ENCODE peak calls at places on chromosomes 5 and 9, in five cellular contexts. One of them, this sample, is unnamed. For H3K36me3, the result is how much of the 10 kb centered on the place peaks cover.

GRCh38 chr9:117247271-117247670 is 167.6 kb downstream of the ASTN2 start:
- DNase-seq in Peyer's patch: no peak
- DNase-seq in gastrocnemius medialis: no peak
- DNase-seq in stomach: no peak
- DNase-seq in right lobe of liver: no peak
- DNase-seq in this sample: no peak

GRCh38 chr5:82666312-82666711 is 388.2 kb upstream of the RPS23 start:
- DNase-seq in Peyer's patch: no peak
- DNase-seq in gastrocnemius medialis: no peak
- DNase-seq in stomach: no peak
- DNase-seq in right lobe of liver: no peak
- DNase-seq in this sample: no peak

GRCh38 chr9:17656889-17657288 is 78.0 kb downstream of the SH3GL2 start:
- DNase-seq in Peyer's patch: no peak
- DNase-seq in gastrocnemius medialis: no peak
- DNase-seq in stomach: no peak
- DNase-seq in right lobe of liver: no peak
- DNase-seq in this sample: no peak

GRCh38 chr5:80569961-80570786 is at the start of gene ANKRD34B:
- DNase-seq in Peyer's patch: no peak
- DNase-seq in gastrocnemius medialis: no peak
- DNase-seq in stomach: no peak
- DNase-seq in right lobe of liver: peak
- DNase-seq in this sample: no peak

GRCh38 chr9:35811364-35812024 is 568 bp downstream of the SPAG8 start:
- DNase-seq in Peyer's patch: no peak
- DNase-seq in gastrocnemius medialis: peak
- DNase-seq in stomach: peak
- DNase-seq in right lobe of liver: peak
- DNase-seq in this sample: no peak

GRCh38 chr5:129245489-129245888 is 150.9 kb downstream of the ISOC1 start:
- DNase-seq in Peyer's patch: no peak
- DNase-seq in gastrocnemius medialis: no peak
- DNase-seq in stomach: no peak
- DNase-seq in right lobe of liver: no peak
- DNase-seq in this sample: no peak

GRCh38 chr9:95268681-95269080 is 48.8 kb downstream of the FANCC start:
- DNase-seq in Peyer's patch: no peak
- DNase-seq in gastrocnemius medialis: no peak
- DNase-seq in stomach: no peak
- DNase-seq in right lobe of liver: peak
- DNase-seq in this sample: no peak

GRCh38 chr9:5574998-5575397 is 53.9 kb upstream of the RIC1 start:
- DNase-seq in Peyer's patch: no peak
- DNase-seq in gastrocnemius medialis: no peak
- DNase-seq in stomach: no peak
- DNase-seq in right lobe of liver: no peak
- DNase-seq in this sample: no peak

GRCh38 chr9:97966493-97966892 is 16.6 kb upstream of the ANP32B start:
- DNase-seq in Peyer's patch: no peak
- DNase-seq in gastrocnemius medialis: no peak
- DNase-seq in stomach: no peak
- DNase-seq in right lobe of liver: no peak
- DNase-seq in this sample: no peak

GRCh38 chr5:148791696-148792095 is 34.7 kb upstream of the ADRB2 start:
- DNase-seq in Peyer's patch: no peak
- DNase-seq in gastrocnemius medialis: no peak
- DNase-seq in stomach: no peak
- DNase-seq in right lobe of liver: no peak
- DNase-seq in this sample: no peak

GRCh38 chr5:150531686-150532085 is 23.8 kb downstream of the NDST1 start:
- DNase-seq in Peyer's patch: no peak
- DNase-seq in gastrocnemius medialis: no peak
- DNase-seq in stomach: no peak
- DNase-seq in right lobe of liver: no peak
- DNase-seq in this sample: no peak

GRCh38 chr5:176157656-176158055 is 80.6 kb upstream of the SIMC1 start:
- DNase-seq in Peyer's patch: no peak
- DNase-seq in gastrocnemius medialis: no peak
- DNase-seq in stomach: no peak
- DNase-seq in right lobe of liver: no peak
- DNase-seq in this sample: peak

GRCh38 chr9:124884376-124884775 is 22.4 kb downstream of the ARPC5L start:
- DNase-seq in Peyer's patch: no peak
- DNase-seq in gastrocnemius medialis: no peak
- DNase-seq in stomach: no peak
- DNase-seq in right lobe of liver: no peak
- DNase-seq in this sample: no peak

GRCh38 chr9:122819791-122820489 is 8.4 kb downstream of the PDCL start:
- DNase-seq in Peyer's patch: no peak
- DNase-seq in gastrocnemius medialis: no peak
- DNase-seq in stomach: no peak
- DNase-seq in right lobe of liver: no peak
- DNase-seq in this sample: no peak

GRCh38 chr5:162721125-162721524 is 653.6 kb downstream of the GABRG2 start:
- DNase-seq in Peyer's patch: no peak
- DNase-seq in gastrocnemius medialis: no peak
- DNase-seq in stomach: no peak
- DNase-seq in right lobe of liver: no peak
- DNase-seq in this sample: no peak

GRCh38 chr5:80225954-80226353 is 29.9 kb downstream of the SERINC5 start:
- DNase-seq in Peyer's patch: no peak
- DNase-seq in gastrocnemius medialis: no peak
- DNase-seq in stomach: no peak
- DNase-seq in right lobe of liver: no peak
- DNase-seq in this sample: no peak

GRCh38 chr5:61332891-61333350 is 863 bp downstream of the ZSWIM6 start:
- DNase-seq in Peyer's patch: peak
- DNase-seq in gastrocnemius medialis: peak
- DNase-seq in stomach: peak
- DNase-seq in right lobe of liver: peak
- DNase-seq in this sample: no peak

GRCh38 chr5:142342128-142342981 is 17.5 kb upstream of the SPRY4 start:
- DNase-seq in Peyer's patch: no peak
- DNase-seq in gastrocnemius medialis: no peak
- DNase-seq in stomach: no peak
- DNase-seq in right lobe of liver: no peak
- DNase-seq in this sample: no peak

DNA sequence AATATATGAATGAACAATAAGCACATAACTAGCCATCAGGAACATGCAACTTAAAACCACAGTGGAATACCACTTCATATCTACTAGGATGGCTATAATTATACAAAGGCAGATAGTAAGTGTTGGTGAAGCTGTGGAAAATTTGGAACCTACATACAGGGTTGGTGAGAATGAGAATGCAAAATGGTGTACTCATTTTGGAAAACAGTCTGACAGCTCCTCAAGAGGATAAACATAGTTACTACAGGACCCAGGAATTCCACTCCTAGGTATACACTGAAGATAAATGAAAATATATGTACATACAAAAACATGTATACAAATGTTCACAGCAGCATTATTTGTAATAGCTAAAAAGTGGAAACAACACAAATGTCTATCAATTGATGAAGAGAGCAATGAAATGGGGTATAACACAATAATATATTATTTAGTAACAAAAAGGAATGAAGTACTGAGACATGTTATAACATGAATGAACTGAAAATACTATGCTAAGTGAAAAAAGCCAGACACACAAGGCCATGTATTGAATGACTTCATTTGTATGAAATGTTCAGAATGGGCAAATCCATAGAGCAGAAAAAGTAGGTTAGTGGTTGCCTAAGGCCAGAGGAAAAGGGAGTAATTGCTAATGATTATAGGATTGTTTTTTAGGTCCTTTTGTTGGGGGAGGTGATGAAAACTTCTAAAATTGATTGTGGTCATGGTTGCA is 31.2 kb upstream of the CDK5RAP2 start:
- DNase-seq in Peyer's patch: no peak
- DNase-seq in gastrocnemius medialis: no peak
- DNase-seq in stomach: no peak
- DNase-seq in right lobe of liver: no peak
- DNase-seq in this sample: no peak
- H3K36me3 ChIP-seq in Peyer's patch: under half
- H3K36me3 ChIP-seq in gastrocnemius medialis: under half
- H3K36me3 ChIP-seq in stomach: under half
- H3K36me3 ChIP-seq in right lobe of liver: under half
- H3K36me3 ChIP-seq in this sample: under half

DNA sequence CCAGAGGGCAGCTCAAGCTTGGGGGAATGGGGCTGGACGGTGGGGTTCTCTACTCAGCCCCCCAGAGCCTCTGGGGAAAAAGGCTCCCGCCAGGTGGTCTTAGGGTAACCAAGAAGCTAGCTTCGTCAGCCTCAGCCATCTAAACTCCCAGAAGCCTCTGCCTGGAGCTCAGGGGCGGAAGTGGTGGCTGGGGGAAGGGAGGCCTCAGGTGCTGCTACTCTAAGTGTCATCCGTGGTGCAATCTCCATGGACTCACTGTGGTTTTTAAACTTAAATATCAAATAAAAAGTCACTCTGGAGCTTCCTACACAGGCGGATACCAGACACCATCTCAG is 748 bp downstream of the DOCK2 start:
- DNase-seq in Peyer's patch: peak
- DNase-seq in gastrocnemius medialis: no peak
- DNase-seq in stomach: peak
- DNase-seq in right lobe of liver: peak
- DNase-seq in this sample: no peak
- TF ChIP-seq POLR2A in Peyer's patch: no peak
- TF ChIP-seq POLR2A in gastrocnemius medialis: no peak
- TF ChIP-seq POLR2A in stomach: no peak
- TF ChIP-seq POLR2A in right lobe of liver: no peak
- TF ChIP-seq POLR2A in this sample: no peak

DNA sequence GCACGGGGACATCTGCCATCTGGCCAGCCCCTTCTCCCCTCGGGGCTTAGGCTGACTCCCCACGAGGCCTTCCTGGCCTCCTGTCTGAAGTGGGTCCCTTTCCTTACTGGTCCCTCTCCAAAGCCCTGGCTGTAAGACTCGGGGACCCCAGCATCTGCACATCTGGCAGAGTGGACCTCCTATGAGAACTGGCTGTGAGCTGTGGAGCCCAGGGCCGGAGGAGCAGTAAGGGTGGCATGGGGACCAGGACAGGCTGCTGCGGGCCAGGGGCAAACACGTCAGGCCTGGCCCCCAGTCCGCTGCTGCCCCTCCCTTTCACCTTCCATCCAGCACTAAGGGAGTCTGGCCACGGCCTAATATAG is 33.8 kb downstream of the EXOC3 start:
- DNase-seq in Peyer's patch: no peak
- DNase-seq in gastrocnemius medialis: no peak
- DNase-seq in stomach: no peak
- DNase-seq in right lobe of liver: no peak
- DNase-seq in this sample: no peak
- H3K36me3 ChIP-seq in Peyer's patch: under half
- H3K36me3 ChIP-seq in gastrocnemius medialis: under half
- H3K36me3 ChIP-seq in stomach: under half
- H3K36me3 ChIP-seq in right lobe of liver: under half
- H3K36me3 ChIP-seq in this sample: under half

DNA sequence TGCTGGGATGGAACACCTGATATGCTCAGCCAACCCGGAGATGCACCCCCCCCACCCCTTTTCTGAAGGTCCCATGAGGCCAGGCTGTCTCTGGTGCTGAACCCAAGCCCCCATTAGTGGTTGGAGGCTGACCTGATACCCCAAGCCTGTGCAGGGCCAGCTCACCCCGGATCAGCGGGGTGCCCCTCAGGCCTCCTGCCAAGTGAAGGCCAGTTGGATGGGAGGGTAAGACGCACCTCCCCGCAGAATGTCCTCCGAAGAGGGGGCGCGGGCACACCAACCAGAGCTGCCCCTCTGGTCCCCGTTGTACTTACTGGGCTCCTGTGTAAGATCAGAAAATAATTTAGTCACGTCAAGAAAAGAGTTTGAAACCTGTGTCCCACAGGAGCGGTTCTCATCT is 76.8 kb upstream of the OTULINL start:
- DNase-seq in Peyer's patch: no peak
- DNase-seq in gastrocnemius medialis: no peak
- DNase-seq in stomach: no peak
- DNase-seq in right lobe of liver: no peak
- DNase-seq in this sample: no peak
- TF ChIP-seq POLR2A in Peyer's patch: no peak
- TF ChIP-seq POLR2A in gastrocnemius medialis: no peak
- TF ChIP-seq POLR2A in stomach: no peak
- TF ChIP-seq POLR2A in right lobe of liver: no peak
- TF ChIP-seq POLR2A in this sample: no peak

This sample was measured in esophagus muscularis mucosa.